ENCODE peak calls at places on chromosomes 2 and 18, in five cellular contexts. F, J, A, Z and O are unnamed samples.

GRCh38 chr2:143481728-143482127 is 352.5 kb downstream of the ARHGAP15 start:
- DNase-seq in J (no peak), F (no peak), Z (no peak), A (no peak), O (no peak)

GRCh38 chr2:120291464-120292311 is 39.0 kb downstream of the RALB start:
- DNase-seq in Z (no peak), F (peak; percentile 42), J (no peak), A (no peak), O (peak; percentile 49)

GRCh38 chr2:168814939-168815907 is 12.8 kb downstream of the NOSTRIN start:
- DNase-seq in J (no peak), A (no peak), F (no peak), Z (no peak), O (no peak)

GRCh38 chr2:71070294-71071025 is 2.0 kb downstream of the NAGK start:
- DNase-seq in A (peak; percentile 66), F (no peak), J (peak; percentile 51), Z (no peak), O (peak; percentile 37)

GRCh38 chr18:51739044-51739666 is 541.7 kb upstream of the MEX3C start:
- DNase-seq in Z (no peak), A (no peak), J (no peak), F (no peak), O (no peak)

GRCh38 chr2:10432315-10433181 is 15.6 kb downstream of the ODC1 start:
- DNase-seq in A (no peak), J (peak; percentile 55), Z (no peak), F (peak; percentile 59), O (no peak)

GRCh38 chr2:226799211-226799975 is at the start of gene IRS1:
- DNase-seq in J (peak; percentile 89), F (peak; percentile 75), Z (no peak), A (peak; percentile 66), O (peak; percentile 79)

GRCh38 chr2:238864207-238865014 is 16.5 kb downstream of the TWIST2 start:
- DNase-seq in Z (no peak), J (no peak), F (no peak), A (peak; percentile 98), O (peak; percentile 99)

GRCh38 chr2:190943706-190944105 is 63.1 kb downstream of the GLS start:
- DNase-seq in J (no peak), F (no peak), Z (no peak), A (no peak), O (no peak)

GRCh38 chr2:187434342-187434785 is 13.7 kb downstream of the CALCRL start:
- DNase-seq in Z (no peak), A (no peak), J (no peak), F (no peak), O (peak; percentile 34)

GRCh38 chr2:221780281-221780688 is 208.2 kb upstream of the EPHA4 start:
- DNase-seq in J (no peak), Z (no peak), F (no peak), A (no peak), O (peak; percentile 74)

GRCh38 chr2:31228717-31229116 is 5.2 kb upstream of the EHD3 start:
- DNase-seq in F (no peak), J (no peak), Z (no peak), A (no peak), O (no peak)

GRCh38 chr2:190968522-190968921 is 45.4 kb downstream of the STAT1 start:
- DNase-seq in F (no peak), A (no peak), Z (no peak), J (no peak), O (no peak)

GRCh38 chr18:995641-996040 is 91.0 kb downstream of the ADCYAP1 start:
- DNase-seq in J (no peak), F (no peak), A (no peak), Z (no peak), O (peak; percentile 7)

GRCh38 chr2:54903736-54904554 is 146.3 kb downstream of the RTN4 start:
- DNase-seq in F (no peak), J (no peak), A (no peak), Z (no peak), O (peak; percentile 99)

GRCh38 chr2:18993756-18994155 is 364.7 kb downstream of the OSR1 start:
- DNase-seq in A (no peak), F (no peak), J (no peak), Z (no peak), O (no peak)

GRCh38 chr2:48723125-48723524 is 32.4 kb downstream of the LHCGR start:
- DNase-seq in Z (no peak), J (no peak), A (no peak), F (no peak), O (peak; percentile 94)

GRCh38 chr2:215756351-215756731 is 257.0 kb downstream of the MREG start:
- DNase-seq in Z (no peak), J (no peak), F (no peak), A (no peak), O (no peak)

GRCh38 chr2:168613510-168613909 is 157.4 kb downstream of the CERS6 start:
- DNase-seq in Z (no peak), F (no peak), J (no peak), A (no peak), O (no peak)

GRCh38 chr2:199581935-199582336 is 124.2 kb upstream of the SATB2 start:
- DNase-seq in A (no peak), Z (no peak), F (no peak), J (no peak), O (peak; percentile 11)

DNA sequence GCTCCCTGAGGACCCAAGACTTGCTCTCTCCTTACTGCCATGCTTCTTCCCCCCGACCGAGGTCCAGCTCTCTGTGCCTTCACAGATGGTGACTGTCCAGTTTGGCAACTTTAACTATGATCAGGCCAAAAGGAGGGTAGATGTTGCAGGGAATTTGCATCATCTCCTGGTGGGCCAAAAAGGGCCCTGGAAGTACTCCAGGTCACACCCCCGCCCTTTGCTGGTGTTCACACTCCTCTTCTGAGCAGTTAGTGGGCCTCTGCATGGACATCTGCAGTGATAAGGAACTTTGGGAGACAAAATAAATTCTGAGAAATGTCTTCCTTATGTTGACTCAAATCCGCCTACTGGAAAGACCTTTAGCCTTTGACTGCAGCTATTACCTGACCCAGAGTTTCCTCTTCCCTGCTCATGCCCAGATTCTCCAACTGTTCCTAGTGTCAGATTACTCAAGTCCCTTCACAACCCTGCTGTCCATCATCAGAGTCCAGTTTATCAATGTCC is 234.4 kb downstream of the LOXHD1 start:
- DNase-seq in Z (no peak), F (no peak), J (no peak), A (no peak), O (no peak)
- TF ChIP-seq MXI1 in Z (no peak), F (no peak), J (no peak), A (no peak), O (no peak)

DNA sequence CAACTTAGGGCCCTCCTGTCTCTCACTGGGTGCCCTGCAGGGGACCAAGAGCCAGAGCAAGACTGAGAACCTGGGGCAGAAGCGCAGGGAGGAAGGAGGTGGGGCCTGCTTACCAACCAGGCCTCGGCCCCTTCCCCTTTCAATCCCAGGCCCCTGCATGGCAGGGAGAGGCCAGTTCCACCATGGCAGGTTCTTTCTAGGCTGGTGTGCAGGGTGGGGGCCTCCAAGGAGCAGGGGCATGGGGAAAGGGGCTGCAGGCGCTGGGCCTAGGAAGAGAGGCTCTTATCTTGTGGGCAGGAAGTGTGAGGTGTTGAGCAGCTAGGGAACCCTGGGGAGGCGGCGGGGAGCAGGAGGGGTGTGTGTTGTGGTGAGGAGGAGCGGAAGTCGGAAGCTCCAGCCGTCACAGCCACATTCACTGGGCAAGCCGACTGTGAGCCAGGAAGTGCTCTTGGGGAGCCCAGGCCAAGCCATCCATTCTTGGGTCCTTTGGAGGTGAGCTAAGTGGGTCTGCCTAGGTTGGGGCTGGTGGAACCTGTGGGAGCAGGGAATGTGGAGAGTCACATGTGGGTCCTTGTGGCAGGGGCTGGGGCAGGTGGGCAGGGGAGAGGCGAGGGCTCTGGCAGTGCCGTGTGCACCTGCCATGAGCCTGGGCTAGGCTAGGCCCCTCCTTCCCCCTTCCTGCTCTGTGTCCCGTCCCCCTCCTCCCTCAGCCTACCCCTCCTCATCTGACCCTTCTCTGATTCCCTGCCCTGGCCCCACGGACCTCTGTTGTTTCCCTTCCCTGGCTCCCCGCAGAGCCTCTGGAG is at the start of gene PSD4:
- DNase-seq in J (no peak), Z (peak; percentile 67), A (no peak), F (peak; percentile 80), O (no peak)
- TF ChIP-seq RAD21 in J (no peak), Z (no peak), A (no peak), F (peak; percentile 10), O (no peak)

DNA sequence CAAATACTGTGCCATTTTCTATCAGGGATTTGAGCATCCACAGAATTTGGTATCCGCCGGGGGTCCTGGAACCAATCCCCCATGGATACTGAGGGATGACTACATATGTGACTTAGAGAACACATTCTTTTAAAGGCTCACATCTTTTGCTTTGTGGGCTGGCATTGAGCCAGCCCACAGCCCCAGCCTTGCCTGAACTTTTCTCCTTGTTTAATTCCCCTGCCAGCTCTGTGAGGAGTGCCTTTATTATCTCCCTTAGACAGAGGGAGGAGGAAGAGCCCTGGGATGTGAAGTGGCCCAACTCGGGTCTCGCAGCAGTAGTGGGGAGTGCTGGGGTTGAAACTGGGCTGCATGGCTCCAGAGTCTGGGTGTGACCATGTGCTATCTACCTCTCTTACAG is 7.6 kb downstream of the TTC39C start:
- DNase-seq in Z (no peak), J (no peak), A (no peak), F (no peak), O (peak; percentile 55)
- TF ChIP-seq MXI1 in Z (no peak), J (no peak), A (no peak), F (no peak), O (no peak)

GRCh38 chr2:95158891-95159619 is 593 bp downstream of the ZNF514 start:
- DNase-seq in Z (no peak), J (peak; percentile 84), F (peak; percentile 83), A (peak; percentile 13), O (peak; percentile 30)
- TF ChIP-seq RAD21 in Z (no peak), J (no peak), F (no peak), A (no peak), O (no peak)

GRCh38 chr2:158932246-158932645 is 36.2 kb upstream of the TANC1 start:
- DNase-seq in A (no peak), Z (no peak), J (no peak), F (no peak), O (no peak)
- TF ChIP-seq MXI1 in A (no peak), Z (no peak), J (no peak), F (no peak), O (no peak)

GRCh38 chr18:38362286-38362792 is 796.7 kb upstream of the CELF4 start:
- DNase-seq in J (no peak), F (no peak), A (no peak), Z (no peak), O (no peak)

GRCh38 chr18:38368886-38369285 is 803.3 kb upstream of the CELF4 start:
- DNase-seq in F (no peak), A (no peak), J (no peak), Z (no peak), O (no peak)

GRCh38 chr18:38369772-38370690 is 804.4 kb upstream of the CELF4 start:
- DNase-seq in J (no peak), F (no peak), Z (peak; percentile 12), A (no peak), O (no peak)

GRCh38 chr18:38367473-38367872 is 801.9 kb upstream of the CELF4 start:
- DNase-seq in F (no peak), A (no peak), J (peak; percentile 9), Z (no peak), O (no peak)

DNA sequence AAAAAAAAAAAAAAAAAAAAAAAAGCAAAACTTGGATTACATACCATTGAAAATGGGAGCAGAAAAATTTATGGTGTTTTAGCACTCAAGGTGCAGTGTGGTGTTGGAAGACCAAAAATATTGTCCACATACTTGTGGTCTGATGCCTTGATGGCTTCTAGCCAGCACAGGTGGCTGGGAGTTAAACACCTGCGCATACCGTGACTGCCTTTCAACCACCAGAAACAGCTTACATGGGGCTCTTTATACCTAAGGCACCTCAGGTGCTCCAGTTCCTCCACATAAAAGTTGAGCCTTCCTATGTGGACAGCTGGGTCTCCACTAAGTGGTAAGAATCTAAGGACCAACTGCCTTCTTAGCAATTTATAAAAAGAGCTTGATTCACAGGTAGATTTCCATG is 802.6 kb upstream of the CELF4 start:
- DNase-seq in A (no peak), Z (no peak), J (no peak), F (no peak), O (no peak)
- TF ChIP-seq RAD21 in A (no peak), Z (no peak), J (no peak), F (no peak), O (no peak)